ENCODE peak calls at places on chromosomes 2 and 18, in six cellular contexts. E is GM20000, N is GM10248, O is colonic mucosa, B is foreskin fibroblast, K is cardiac fibroblast. Y is an unnamed sample.
A peak's percentile ranks its signal among the peaks of the same experiment; 100 is the strongest.

GRCh38 chr2:33933203-33933602 is 334.1 kb upstream of the FAM98A start:
- DNase-seq in O (no peak), B (no peak), N (no peak), E (no peak), K (no peak), Y (no peak)

GRCh38 chr2:193124820-193125219 is 930.1 kb upstream of the TMEFF2 start:
- DNase-seq in B (no peak), K (no peak), N (no peak), E (no peak), O (no peak), Y (no peak)

GRCh38 chr18:64332851-64333250 is 184.0 kb upstream of the LINC00305 start:
- DNase-seq in K (no peak), O (no peak), N (no peak), E (no peak), B (no peak), Y (no peak)

GRCh38 chr18:67108894-67109293 is 407.6 kb downstream of the DSEL start:
- DNase-seq in K (no peak), O (no peak), E (no peak), B (no peak), N (no peak), Y (no peak)

GRCh38 chr2:235234711-235235110 is 259.1 kb upstream of the AGAP1 start:
- DNase-seq in B (no peak), K (peak; percentile 48), O (no peak), E (no peak), N (no peak), Y (no peak)

GRCh38 chr2:215997219-215997618 is 16.1 kb downstream of the MREG start:
- DNase-seq in O (no peak), N (no peak), B (no peak), K (no peak), E (no peak), Y (no peak)

GRCh38 chr2:65370387-65371093 is 61.9 kb downstream of the SPRED2 start:
- DNase-seq in N (no peak), B (peak; percentile 76), K (peak; percentile 46), O (peak; percentile 9), E (no peak), Y (no peak)

GRCh38 chr2:72548081-72548764 is 277.6 kb downstream of the EXOC6B start:
- DNase-seq in K (no peak), E (no peak), O (no peak), B (no peak), N (no peak), Y (no peak)

GRCh38 chr2:226483745-226484619 is 315.6 kb downstream of the IRS1 start:
- DNase-seq in K (peak; percentile 34), E (no peak), N (no peak), O (no peak), B (peak; percentile 65), Y (no peak)

DNA sequence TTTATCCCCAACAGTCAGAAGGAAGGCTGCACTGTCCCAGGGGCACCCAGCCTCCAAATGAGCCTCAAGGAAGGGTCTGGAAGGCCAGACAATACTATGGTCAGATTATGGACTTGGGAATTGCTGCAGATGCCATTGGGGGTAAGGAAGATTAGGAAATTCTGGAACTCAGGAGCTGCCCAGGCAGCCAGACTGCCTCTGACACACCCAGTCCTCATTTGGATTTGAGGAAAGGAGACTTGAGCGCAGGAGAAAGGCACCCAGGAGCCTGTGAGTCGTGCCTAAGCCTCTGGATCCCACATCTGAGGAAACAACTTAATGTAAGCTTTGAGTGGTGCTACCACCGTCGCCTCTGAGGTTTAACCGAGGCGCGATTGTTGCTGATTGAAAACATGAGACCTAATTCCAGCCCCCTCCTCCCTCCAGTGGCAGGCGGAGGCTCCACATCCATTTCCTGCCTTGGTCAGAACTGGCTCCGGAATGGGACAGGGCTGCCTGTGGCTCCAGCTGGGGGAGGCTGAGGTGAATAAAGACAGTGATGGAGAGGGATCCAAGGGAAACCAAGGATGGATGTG is 176.8 kb upstream of the PKDCC start:
- DNase-seq in E (no peak), N (no peak), B (no peak), K (peak; percentile 52), O (no peak), Y (no peak)
- TF ChIP-seq CTCF in E (no peak), N (no peak), B (peak; percentile 25), K (peak; percentile 33), O (no peak), Y (no peak)

DNA sequence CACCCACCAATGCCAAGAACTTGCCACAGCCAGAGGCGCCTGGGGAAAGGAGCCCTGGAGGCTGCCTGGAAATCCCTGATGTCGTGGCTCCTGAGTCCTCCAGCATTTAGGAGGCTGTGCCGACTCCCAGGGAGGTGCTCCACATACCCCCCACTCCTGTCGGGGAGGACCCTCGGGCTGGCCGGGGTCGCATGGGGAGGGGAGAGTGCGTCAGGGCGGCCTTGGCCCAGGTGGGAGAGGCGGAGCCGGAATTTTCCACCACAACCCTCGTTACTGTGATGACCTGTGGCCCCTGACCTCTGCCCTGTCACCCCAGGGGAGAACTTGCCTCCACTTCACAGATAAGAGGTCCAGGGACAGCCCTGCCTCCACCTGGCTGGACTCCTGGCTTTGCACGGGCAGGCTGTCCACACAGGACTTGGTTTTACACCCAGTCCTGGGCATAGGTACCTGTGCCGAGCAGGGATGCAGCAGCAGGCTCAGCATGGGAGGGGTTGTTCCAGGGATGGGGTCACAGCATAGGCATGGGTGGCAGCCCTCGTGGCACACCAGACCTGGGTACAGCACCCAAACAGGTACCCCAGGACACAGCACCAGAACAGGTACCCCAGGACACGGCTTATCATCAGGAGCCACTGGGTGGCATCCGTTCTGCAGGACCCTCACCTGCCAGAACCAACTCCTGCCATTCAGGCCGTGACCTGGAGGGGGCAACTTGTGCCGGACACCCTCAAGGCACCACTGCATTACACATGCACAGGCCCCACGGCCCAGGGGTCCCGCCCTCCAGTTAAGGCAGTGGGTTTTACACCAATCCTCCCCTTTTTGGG is 12.3 kb upstream of the AGXT start:
- DNase-seq in O (no peak), E (no peak), B (peak; percentile 21), K (no peak), N (no peak), Y (no peak)
- TF ChIP-seq CTCF in O (no peak), E (no peak), B (peak; percentile 4), K (peak; percentile 32), N (no peak), Y (no peak)

GRCh38 chr2:19369341-19369955 is 11.0 kb upstream of the OSR1 start:
- DNase-seq in B (peak; percentile 78), K (peak; percentile 77), E (no peak), O (no peak), N (no peak), Y (no peak)
- TF ChIP-seq CTCF in B (peak; percentile 70), K (peak; percentile 74), E (no peak), O (peak; percentile 16), N (no peak), Y (no peak)

DNA sequence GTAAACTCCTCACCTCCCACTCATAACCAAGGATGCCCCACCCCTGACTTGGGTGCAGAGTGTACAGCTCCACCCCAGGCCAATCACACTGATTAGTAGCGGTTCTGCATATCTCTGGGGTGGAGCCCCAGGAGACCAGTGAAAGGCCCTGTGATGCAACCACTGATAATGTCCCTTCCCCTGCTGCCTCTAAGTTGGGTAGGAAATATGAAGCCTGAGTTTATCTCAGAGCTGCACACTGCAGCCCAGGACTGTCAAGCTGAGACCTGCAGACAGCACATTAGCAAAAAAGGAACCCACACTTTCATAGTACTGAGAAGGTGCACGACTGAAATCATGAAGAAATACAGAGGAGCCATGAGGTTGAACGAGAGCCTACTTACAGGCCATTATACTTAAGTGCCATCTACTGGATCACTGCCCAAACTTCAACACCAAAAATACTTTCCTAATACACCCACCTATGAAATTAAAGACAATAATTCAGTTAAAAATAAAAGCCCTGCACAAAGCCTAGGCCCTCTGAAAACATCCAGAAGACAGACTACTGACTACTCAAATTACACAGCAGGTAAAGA is 455.4 kb upstream of the LRRTM4 start:
- DNase-seq in O (no peak), B (no peak), K (no peak), N (no peak), E (no peak), Y (no peak)
- TF ChIP-seq CTCF in O (no peak), B (no peak), K (no peak), N (no peak), E (no peak), Y (no peak)

GRCh38 chr2:100039291-100039985 is 103.0 kb downstream of the AFF3 start:
- DNase-seq in K (no peak), B (no peak), N (no peak), E (no peak), O (no peak), Y (no peak)

GRCh38 chr2:100043246-100043890 is 99.0 kb downstream of the AFF3 start:
- DNase-seq in K (no peak), B (no peak), E (no peak), O (no peak), N (no peak), Y (no peak)

GRCh38 chr2:100042559-100042958 is 99.8 kb downstream of the AFF3 start:
- DNase-seq in E (no peak), N (no peak), K (no peak), B (no peak), O (no peak), Y (no peak)

GRCh38 chr2:100041946-100042345 is 100.4 kb downstream of the AFF3 start:
- DNase-seq in B (no peak), E (no peak), O (no peak), N (no peak), K (no peak), Y (no peak)

GRCh38 chr2:100041385-100041784 is 101.0 kb downstream of the AFF3 start:
- DNase-seq in E (no peak), N (no peak), B (no peak), O (no peak), K (no peak), Y (no peak)
- TF ChIP-seq CTCF in E (no peak), N (no peak), B (no peak), O (no peak), K (no peak), Y (no peak)

DNA sequence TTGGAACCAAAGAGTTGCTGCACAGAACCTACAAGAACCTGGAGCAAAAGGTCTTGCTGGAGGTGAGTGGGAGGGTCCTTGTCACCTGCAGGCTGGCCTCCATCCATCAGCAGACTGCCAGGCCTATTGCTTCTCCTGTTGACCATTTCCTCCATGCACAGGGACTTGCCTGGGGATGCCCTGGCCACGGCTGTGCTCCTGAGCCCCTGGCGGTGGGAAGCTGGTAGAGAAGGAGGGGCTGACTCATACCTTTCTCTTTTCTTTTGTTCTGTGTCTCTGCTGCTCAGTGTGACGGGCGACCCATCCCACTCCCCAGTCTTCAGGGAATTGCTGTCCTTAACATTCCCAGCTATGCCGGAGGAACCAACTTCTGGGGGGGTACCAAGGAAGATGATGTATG is 102.6 kb downstream of the DGKD start:
- DNase-seq in E (no peak), B (no peak), K (no peak), O (no peak), N (no peak), Y (no peak)
- TF ChIP-seq CTCF in E (no peak), B (no peak), K (no peak), O (no peak), N (no peak), Y (no peak)

DNA sequence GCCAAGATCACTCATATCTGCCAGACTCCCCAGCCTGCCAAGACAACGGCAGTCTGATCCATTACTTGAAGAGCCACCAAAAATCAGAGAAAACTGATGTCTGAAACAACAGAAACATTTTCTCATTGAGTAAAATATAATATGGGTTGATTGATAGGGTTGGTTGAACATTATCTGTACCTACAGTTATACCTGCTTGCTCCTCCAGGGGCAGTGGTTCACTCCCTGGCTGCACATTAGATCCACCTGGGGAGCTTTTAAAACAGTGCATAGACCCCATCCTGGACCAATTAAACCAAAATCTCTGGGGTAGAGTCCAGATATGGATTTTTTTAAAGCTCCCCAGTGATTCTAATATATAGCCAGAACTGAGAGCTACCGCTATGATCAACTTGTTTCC is 43.6 kb upstream of the SLC14A2 start:
- DNase-seq in E (no peak), N (no peak), O (no peak), K (no peak), B (no peak), Y (no peak)
- TF ChIP-seq CTCF in E (peak; percentile 18), N (no peak), O (no peak), K (peak; percentile 21), B (no peak), Y (no peak)

Y was measured in GM13977.